ENCODE peak calls at places on chromosomes 3 and 15, in eight cellular contexts. N, S, X, U, H, E, T and G are unnamed samples.

GRCh38 chr3:196782496-196782895 is 42.8 kb downstream of the PAK2 start:
- DNase-seq in X (no peak), S (peak), E (no peak), N (no peak), H (no peak), T (no peak), U (no peak), G (no peak)

GRCh38 chr3:9415485-9416138 is 18.2 kb downstream of the SETD5 start:
- DNase-seq in T (no peak), H (no peak), X (no peak), N (no peak), S (no peak), U (no peak), E (no peak), G (no peak)

GRCh38 chr3:5051772-5052171 is 70.3 kb upstream of the ARL8B start:
- DNase-seq in N (peak), T (no peak), S (no peak), U (no peak), X (no peak), H (no peak), E (no peak), G (peak)

GRCh38 chr3:45552031-45552772 is 42.3 kb upstream of the LIMD1 start:
- DNase-seq in E (no peak), S (peak), T (no peak), U (no peak), N (no peak), H (no peak), X (no peak), G (no peak)

GRCh38 chr15:40256642-40257235 is 17.9 kb downstream of the PAK6 start:
- DNase-seq in U (peak), N (no peak), X (no peak), T (no peak), S (peak), H (no peak), E (peak), G (no peak)

GRCh38 chr3:168531116-168531515 is 435.4 kb upstream of the GOLIM4 start:
- DNase-seq in E (no peak), N (no peak), T (no peak), H (no peak), X (peak), S (no peak), U (no peak), G (no peak)

GRCh38 chr15:82539690-82540054 is 585 bp downstream of the RPS17 start:
- DNase-seq in H (no peak), U (no peak), T (no peak), X (no peak), N (no peak), S (no peak), E (no peak), G (no peak)

GRCh38 chr3:147619925-147620580 is 210.9 kb downstream of the ZIC1 start:
- DNase-seq in U (no peak), X (no peak), E (no peak), T (no peak), H (no peak), S (no peak), N (no peak), G (no peak)

GRCh38 chr3:122484985-122485384 is 29.8 kb downstream of the KPNA1 start:
- DNase-seq in S (peak), E (peak), H (no peak), T (no peak), X (no peak), U (peak), N (no peak), G (peak)

GRCh38 chr15:68599560-68600071 is 20.8 kb downstream of the CORO2B start:
- DNase-seq in S (peak), T (no peak), E (peak), H (no peak), N (no peak), X (peak), U (peak), G (no peak)

GRCh38 chr3:57691411-57692133 is 1.3 kb downstream of the DENND6A start:
- DNase-seq in X (peak), T (no peak), H (no peak), N (peak), E (no peak), U (peak), S (peak), G (no peak)

GRCh38 chr15:70096215-70096974 is 1.3 kb downstream of the TLE3 start:
- DNase-seq in T (peak), H (no peak), N (peak), U (peak), X (no peak), E (no peak), S (peak), G (peak)

GRCh38 chr15:62940755-62941361 is 101.7 kb upstream of the TPM1 start:
- DNase-seq in S (peak), E (peak), N (peak), U (peak), T (peak), X (no peak), H (no peak), G (peak)

GRCh38 chr3:166582231-166582630 is 745.0 kb upstream of the BCHE start:
- DNase-seq in S (no peak), U (no peak), T (no peak), E (peak), X (no peak), N (no peak), H (no peak), G (peak)

GRCh38 chr15:43406192-43406591 is 35.3 kb downstream of the TUBGCP4 start:
- DNase-seq in E (no peak), S (no peak), N (no peak), U (no peak), T (no peak), X (no peak), H (no peak), G (no peak)

GRCh38 chr15:88612186-88612796 is 8.8 kb upstream of the AEN start:
- DNase-seq in U (no peak), T (no peak), N (no peak), E (no peak), X (peak), S (no peak), H (no peak), G (no peak)

GRCh38 chr3:143203142-143203541 is 83.6 kb downstream of the CHST2 start:
- DNase-seq in E (no peak), S (no peak), N (no peak), U (no peak), H (no peak), T (no peak), X (no peak), G (no peak)

GRCh38 chr3:110456001-110456400 is 615.6 kb upstream of the NECTIN3 start:
- DNase-seq in X (no peak), H (no peak), T (no peak), E (peak), U (peak), S (peak), N (no peak), G (no peak)

GRCh38 chr3:161770532-161771386 is 274.2 kb downstream of the OTOL1 start:
- DNase-seq in N (peak), S (no peak), U (no peak), T (no peak), X (no peak), E (peak), H (no peak), G (no peak)

GRCh38 chr15:100468265-100468664 is 60.5 kb downstream of the CERS3 start:
- DNase-seq in X (no peak), H (no peak), T (no peak), S (peak), N (no peak), E (peak), U (no peak), G (no peak)

GRCh38 chr3:167480748-167481147 is 6.9 kb upstream of the SERPINI2 start:
- DNase-seq in H (no peak), U (no peak), T (no peak), X (no peak), S (no peak), N (no peak), E (no peak), G (peak)

GRCh38 chr3:129775870-129776269 is 117.6 kb downstream of the TMCC1 start:
- DNase-seq in S (no peak), H (no peak), T (no peak), E (no peak), U (no peak), X (no peak), N (no peak), G (no peak)

GRCh38 chr3:193620650-193621049 is 27.6 kb downstream of the OPA1 start:
- DNase-seq in U (peak), X (no peak), H (no peak), S (peak), N (peak), T (no peak), E (peak), G (peak)

GRCh38 chr3:171323934-171324535 is 136.2 kb downstream of the TNIK start:
- DNase-seq in N (no peak), X (no peak), E (no peak), T (no peak), S (peak), H (no peak), U (peak), G (no peak)

GRCh38 chr3:21664996-21665395 is 86.0 kb downstream of the ZNF385D start:
- DNase-seq in U (no peak), T (no peak), N (no peak), X (no peak), S (no peak), E (no peak), H (no peak), G (no peak)

DNA sequence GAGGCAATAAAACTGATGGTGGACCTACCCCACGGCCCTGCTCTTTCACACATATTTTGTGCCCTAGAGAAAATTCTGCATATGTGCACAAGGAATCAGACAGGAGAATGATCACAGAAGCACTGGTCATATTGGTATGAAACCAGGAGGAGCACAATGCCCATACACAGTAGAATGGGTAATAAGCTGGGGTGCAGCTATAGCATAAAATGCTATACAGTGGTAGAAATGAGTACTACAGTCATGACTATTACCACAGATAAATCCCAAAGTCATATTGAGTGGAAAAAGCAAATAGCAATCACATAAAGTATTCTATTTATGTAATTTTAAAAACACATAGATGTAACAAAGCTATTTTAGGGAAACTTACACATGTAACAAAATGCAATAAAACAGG is 175.9 kb upstream of the SLC24A5 start:
- DNase-seq in U (no peak), X (no peak), T (no peak), E (no peak), H (no peak), N (no peak), S (no peak), G (no peak)
- TF ChIP-seq CTCF in U (no peak), X (peak), T (no peak), E (no peak), H (no peak), N (no peak), S (no peak), G (no peak)

GRCh38 chr3:153757839-153758238 is 363.4 kb upstream of the ARHGEF26 start:
- DNase-seq in S (no peak), T (no peak), U (no peak), N (no peak), H (no peak), X (no peak), E (no peak), G (no peak)

GRCh38 chr3:153756816-153757215 is 364.4 kb upstream of the ARHGEF26 start:
- DNase-seq in T (no peak), U (no peak), E (peak), H (no peak), S (peak), N (no peak), X (no peak), G (peak)

GRCh38 chr3:153749070-153749610 is 372.1 kb upstream of the ARHGEF26 start:
- DNase-seq in S (peak), H (no peak), N (no peak), U (no peak), T (no peak), E (peak), X (no peak), G (no peak)

GRCh38 chr3:153753035-153753434 is 368.2 kb upstream of the ARHGEF26 start:
- DNase-seq in X (no peak), N (no peak), T (no peak), S (no peak), U (no peak), E (no peak), H (no peak), G (no peak)

GRCh38 chr3:153752405-153753027 is 368.7 kb upstream of the ARHGEF26 start:
- DNase-seq in S (peak), H (no peak), E (no peak), N (no peak), T (no peak), X (no peak), U (no peak), G (no peak)
- H3K4me3 ChIP-seq in S (no peak), H (no peak), E (no peak), N (no peak), T (no peak), X (no peak), U (no peak), G (no peak)

GRCh38 chr3:12948891-12949711 is 107.7 kb upstream of the RPL32 start:
- DNase-seq in S (peak), N (peak), T (no peak), E (peak), U (peak), H (no peak), X (no peak), G (peak)
- TF ChIP-seq CTCF in S (no peak), N (peak), T (no peak), E (no peak), U (peak), H (peak), X (no peak), G (peak)

GRCh38 chr15:52010633-52011595 is 8.1 kb upstream of the MAPK6 start:
- DNase-seq in S (peak), X (no peak), U (peak), E (peak), N (peak), T (no peak), H (no peak), G (peak)

GRCh38 chr15:52006702-52007340 is 12.2 kb upstream of the MAPK6 start:
- DNase-seq in T (no peak), H (no peak), U (no peak), E (no peak), X (no peak), N (peak), S (no peak), G (no peak)

GRCh38 chr15:52005748-52006701 is 13.0 kb upstream of the MAPK6 start:
- DNase-seq in U (peak), X (no peak), S (peak), H (no peak), T (no peak), E (peak), N (peak), G (peak)

GRCh38 chr15:52008326-52008697 is 10.7 kb upstream of the MAPK6 start:
- DNase-seq in S (no peak), H (no peak), X (no peak), T (no peak), U (no peak), N (no peak), E (no peak), G (no peak)

DNA sequence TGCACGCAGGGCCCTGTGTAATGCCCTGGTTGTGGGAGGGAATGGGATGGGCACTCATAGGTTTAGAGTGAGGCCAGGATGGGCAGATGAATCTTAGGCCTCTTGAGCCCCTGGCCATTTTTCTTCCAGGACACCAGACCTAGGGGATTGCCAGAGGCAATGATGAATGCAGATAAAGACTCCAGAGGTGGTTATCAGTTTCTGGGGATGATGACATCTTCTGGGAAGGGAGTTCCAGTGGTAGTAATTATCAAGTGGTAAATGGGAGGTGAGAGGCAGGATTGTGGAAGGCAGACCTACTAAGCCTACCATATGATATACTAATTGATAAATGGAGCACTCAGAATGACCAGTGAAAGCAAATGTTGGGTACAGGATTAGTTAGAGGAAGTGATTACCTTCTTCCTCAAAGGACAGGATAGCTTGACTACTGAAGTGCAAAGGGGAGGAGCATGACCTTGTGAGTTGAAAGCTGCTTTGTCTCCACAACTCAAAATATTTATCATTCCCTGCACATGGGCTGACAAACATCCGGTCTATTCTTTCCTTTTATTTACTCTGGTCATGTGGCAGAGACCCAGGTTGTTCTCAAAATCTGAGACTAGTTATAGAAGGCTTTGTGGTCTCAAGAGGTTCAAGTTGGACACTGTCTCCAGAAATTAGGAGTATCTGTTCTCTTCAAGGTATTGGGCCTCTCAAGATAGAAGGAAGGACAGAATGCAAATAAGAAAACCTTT is 10.2 kb upstream of the MAPK6 start:
- DNase-seq in T (no peak), X (no peak), H (no peak), U (no peak), S (no peak), N (peak), E (no peak), G (no peak)
- H3K4me3 ChIP-seq in T (no peak), X (no peak), H (no peak), U (no peak), S (no peak), N (peak), E (no peak), G (no peak)